ENCODE peak calls at places on chromosomes 12 and 14, in ten cellular contexts. P, F, C, T, J, B, I, V, S and L are unnamed samples.

GRCh38 chr12:115710104-115710564 is 567.4 kb downstream of the MED13L start:
- DNase-seq in I (no peak), P (no peak), V (no peak), C (peak), S (no peak), J (no peak), F (no peak), T (no peak), B (peak), L (no peak)

GRCh38 chr12:59452259-59452658 is 143.6 kb upstream of the SLC16A7 start:
- DNase-seq in J (no peak), S (no peak), C (no peak), I (no peak), V (no peak), B (no peak), T (no peak), F (no peak), P (no peak), L (no peak)

GRCh38 chr12:2092890-2093289 is 40.1 kb downstream of the CACNA1C start:
- DNase-seq in S (no peak), J (no peak), P (no peak), F (no peak), B (no peak), V (no peak), C (no peak), T (no peak), I (no peak), L (no peak)

GRCh38 chr12:22656376-22656775 is 31.4 kb downstream of the ETNK1 start:
- DNase-seq in S (no peak), I (no peak), J (no peak), B (no peak), C (no peak), V (no peak), P (no peak), F (no peak), T (no peak), L (no peak)

GRCh38 chr12:66740257-66740656 is 61.4 kb upstream of the GRIP1 start:
- DNase-seq in P (no peak), V (no peak), C (no peak), B (no peak), T (no peak), I (no peak), S (no peak), J (no peak), F (no peak), L (no peak)

GRCh38 chr12:107780298-107780697 is 5.8 kb downstream of the ASCL4 start:
- DNase-seq in I (no peak), J (no peak), T (no peak), S (no peak), B (no peak), V (no peak), C (no peak), P (no peak), F (no peak), L (no peak)

GRCh38 chr14:100587763-100588411 is 670 bp upstream of the BEGAIN start:
- DNase-seq in S (no peak), C (no peak), B (no peak), I (no peak), V (no peak), J (no peak), F (no peak), P (no peak), T (peak), L (peak)

GRCh38 chr14:95184413-95184790 is 27.1 kb upstream of the DICER1 start:
- DNase-seq in F (no peak), T (no peak), B (no peak), C (no peak), P (no peak), I (no peak), S (no peak), V (no peak), J (no peak), L (no peak)

GRCh38 chr12:109735825-109736551 is 22.4 kb downstream of the FAM222A start:
- DNase-seq in F (no peak), P (peak), J (no peak), T (peak), C (no peak), S (peak), I (no peak), B (no peak), V (no peak), L (peak)

GRCh38 chr12:114669501-114670256 is 14.3 kb downstream of the TBX3 start:
- DNase-seq in C (no peak), B (no peak), F (no peak), T (no peak), P (no peak), J (peak), I (no peak), V (no peak), S (peak), L (no peak)

GRCh38 chr14:102697125-102697900 is 79.9 kb upstream of the TRAF3 start:
- DNase-seq in S (no peak), I (no peak), T (no peak), V (no peak), B (no peak), J (no peak), C (no peak), P (no peak), F (no peak), L (no peak)

GRCh38 chr12:116377194-116377735 is 99.8 kb upstream of the MED13L start:
- DNase-seq in S (no peak), J (no peak), V (no peak), C (no peak), I (no peak), F (no peak), P (no peak), T (no peak), B (no peak), L (no peak)

GRCh38 chr12:95633049-95633545 is 81.8 kb upstream of the USP44 start:
- DNase-seq in F (no peak), V (peak), S (no peak), C (no peak), P (peak), T (no peak), I (no peak), J (no peak), B (peak), L (no peak)

GRCh38 chr14:24172871-24173281 is 996 bp downstream of the REC8 start:
- DNase-seq in T (no peak), J (no peak), C (no peak), S (no peak), P (no peak), B (no peak), I (no peak), F (no peak), V (no peak), L (no peak)

GRCh38 chr14:69554500-69554899 is 20.2 kb downstream of the CCDC177 start:
- DNase-seq in B (no peak), S (no peak), I (no peak), F (no peak), J (no peak), P (no peak), T (no peak), C (no peak), V (no peak), L (no peak)

GRCh38 chr12:127629066-127629820 is 637.7 kb upstream of the TMEM132C start:
- DNase-seq in B (no peak), V (no peak), J (no peak), C (no peak), S (no peak), T (no peak), I (no peak), P (no peak), F (no peak), L (no peak)

GRCh38 chr14:56159066-56159465 is 40.9 kb downstream of the PELI2 start:
- DNase-seq in P (no peak), T (no peak), I (no peak), J (no peak), V (no peak), F (no peak), B (no peak), S (no peak), C (no peak), L (no peak)

GRCh38 chr14:61025239-61026223 is 44.5 kb downstream of the SLC38A6 start:
- DNase-seq in V (peak), T (peak), I (no peak), J (peak), C (no peak), S (no peak), P (peak), B (peak), F (peak), L (no peak)

GRCh38 chr12:116164263-116164817 is 113.2 kb downstream of the MED13L start:
- DNase-seq in I (no peak), T (no peak), F (no peak), P (no peak), J (no peak), S (no peak), V (no peak), C (no peak), B (no peak), L (no peak)

GRCh38 chr12:106154781-106155273 is 16.1 kb upstream of the NUAK1 start:
- DNase-seq in F (no peak), V (no peak), B (no peak), T (no peak), S (no peak), I (no peak), P (no peak), C (no peak), J (no peak), L (no peak)

GRCh38 chr12:132400011-132400641 is 70.7 kb upstream of the GALNT9 start:
- DNase-seq in F (no peak), P (no peak), I (no peak), T (peak), J (no peak), C (no peak), V (no peak), S (no peak), B (no peak), L (no peak)

GRCh38 chr12:18591473-18591872 is 146.3 kb downstream of the PLCZ1 start:
- DNase-seq in T (no peak), P (no peak), F (no peak), B (no peak), I (no peak), V (no peak), J (no peak), S (no peak), C (no peak), L (no peak)

GRCh38 chr12:12474931-12475485 is 87.7 kb downstream of the DUSP16 start:
- DNase-seq in I (peak), F (no peak), S (peak), P (no peak), C (no peak), T (no peak), B (no peak), V (no peak), J (no peak), L (no peak)

GRCh38 chr12:130920711-130921381 is 32.9 kb upstream of the ADGRD1 start:
- DNase-seq in P (peak), T (peak), F (no peak), C (peak), V (no peak), B (no peak), S (no peak), I (no peak), J (no peak), L (peak)

GRCh38 chr14:104865069-104865630 is at the start of gene CEP170B:
- DNase-seq in B (peak), T (no peak), V (no peak), C (no peak), F (no peak), P (peak), I (peak), J (peak), S (no peak), L (no peak)

GRCh38 chr12:79115743-79116142 is 251.2 kb downstream of the SYT1 start:
- DNase-seq in I (no peak), P (no peak), S (no peak), B (no peak), C (no peak), V (no peak), T (no peak), J (no peak), F (no peak), L (no peak)

GRCh38 chr12:29992366-29992765 is 208.6 kb upstream of the TMTC1 start:
- DNase-seq in I (no peak), T (no peak), F (no peak), P (no peak), V (no peak), S (no peak), J (no peak), B (no peak), C (no peak), L (no peak)

GRCh38 chr14:58566979-58567378 is 70.8 kb upstream of the DACT1 start:
- DNase-seq in J (no peak), V (no peak), B (no peak), T (no peak), P (no peak), S (no peak), C (no peak), I (no peak), F (no peak), L (no peak)

GRCh38 chr12:39413836-39414771 is 28.8 kb downstream of the KIF21A start:
- DNase-seq in P (no peak), V (no peak), J (no peak), B (no peak), C (no peak), I (no peak), F (no peak), T (no peak), S (no peak), L (no peak)

GRCh38 chr12:46430340-46430948 is 57.9 kb upstream of the SLC38A2 start:
- DNase-seq in F (peak), I (no peak), V (peak), T (no peak), B (no peak), C (no peak), P (no peak), S (no peak), J (peak), L (no peak)

GRCh38 chr14:77158175-77158908 is 16.8 kb upstream of the ZDHHC22 start:
- DNase-seq in P (no peak), B (no peak), V (no peak), I (no peak), C (no peak), J (peak), T (peak), S (peak), F (no peak), L (peak)

GRCh38 chr12:122243965-122244364 is 18.1 kb upstream of the DIABLO start:
- DNase-seq in V (no peak), C (no peak), P (no peak), I (no peak), F (no peak), T (no peak), J (no peak), B (no peak), S (no peak), L (no peak)

GRCh38 chr12:109630815-109631214 is 57.2 kb downstream of the MVK start:
- DNase-seq in S (no peak), V (no peak), P (no peak), I (no peak), B (no peak), J (no peak), C (no peak), T (no peak), F (no peak), L (no peak)

GRCh38 chr12:27221625-27222387 is 22.3 kb upstream of the STK38L start:
- DNase-seq in F (no peak), J (no peak), C (no peak), S (no peak), I (no peak), P (no peak), T (no peak), V (no peak), B (no peak), L (no peak)

GRCh38 chr14:92932448-92933395 is 9.8 kb downstream of the CHGA start:
- DNase-seq in V (no peak), I (no peak), T (no peak), B (no peak), J (no peak), F (no peak), C (no peak), P (no peak), S (peak), L (no peak)

GRCh38 chr14:71400821-71401447 is 493.7 kb downstream of the PCNX1 start:
- DNase-seq in V (no peak), B (no peak), P (no peak), S (no peak), F (no peak), I (no peak), J (no peak), C (no peak), T (no peak), L (no peak)

GRCh38 chr14:58977366-58977765 is 211.1 kb upstream of the DAAM1 start:
- DNase-seq in B (no peak), C (no peak), V (no peak), I (no peak), S (no peak), T (no peak), J (no peak), F (no peak), P (no peak), L (no peak)

GRCh38 chr12:26846419-26846818 is 13.4 kb upstream of the ITPR2 start:
- DNase-seq in I (no peak), J (no peak), C (no peak), F (no peak), B (no peak), V (no peak), P (no peak), T (no peak), S (no peak), L (no peak)

GRCh38 chr14:90532826-90533525 is 136.1 kb downstream of the CALM1 start:
- DNase-seq in F (no peak), I (no peak), C (no peak), P (no peak), V (no peak), S (no peak), T (no peak), B (no peak), J (no peak), L (no peak)

GRCh38 chr12:123712780-123713319 is 697 bp downstream of the ATP6V0A2 start:
- DNase-seq in C (no peak), F (no peak), P (no peak), T (no peak), V (no peak), S (no peak), B (no peak), I (no peak), J (no peak), L (no peak)

GRCh38 chr12:123715151-123715676 is 3.1 kb downstream of the ATP6V0A2 start:
- DNase-seq in F (no peak), C (no peak), J (no peak), S (no peak), I (no peak), V (no peak), P (no peak), T (no peak), B (no peak), L (no peak)

GRCh38 chr12:123713398-123714301 is 1.5 kb downstream of the ATP6V0A2 start:
- DNase-seq in S (no peak), P (peak), C (no peak), V (no peak), F (no peak), J (no peak), T (no peak), B (no peak), I (no peak), L (no peak)

GRCh38 chr12:123714302-123714627 is 2.1 kb downstream of the ATP6V0A2 start:
- DNase-seq in J (no peak), S (no peak), V (no peak), B (no peak), I (no peak), C (no peak), P (no peak), F (no peak), T (no peak), L (no peak)
- TF ChIP-seq POLR2AphosphoS5 in J (no peak), S (no peak), V (no peak), B (no peak), I (no peak), C (no peak), P (no peak), F (no peak), T (no peak), L (no peak)

GRCh38 chr12:40953076-40953475 is 235.0 kb upstream of the PDZRN4 start:
- DNase-seq in F (no peak), B (no peak), J (no peak), T (no peak), S (no peak), I (no peak), P (no peak), V (no peak), C (no peak), L (no peak)
- TF ChIP-seq POLR2AphosphoS5 in F (no peak), B (no peak), J (no peak), T (no peak), S (no peak), I (no peak), P (no peak), V (no peak), C (no peak), L (no peak)

DNA sequence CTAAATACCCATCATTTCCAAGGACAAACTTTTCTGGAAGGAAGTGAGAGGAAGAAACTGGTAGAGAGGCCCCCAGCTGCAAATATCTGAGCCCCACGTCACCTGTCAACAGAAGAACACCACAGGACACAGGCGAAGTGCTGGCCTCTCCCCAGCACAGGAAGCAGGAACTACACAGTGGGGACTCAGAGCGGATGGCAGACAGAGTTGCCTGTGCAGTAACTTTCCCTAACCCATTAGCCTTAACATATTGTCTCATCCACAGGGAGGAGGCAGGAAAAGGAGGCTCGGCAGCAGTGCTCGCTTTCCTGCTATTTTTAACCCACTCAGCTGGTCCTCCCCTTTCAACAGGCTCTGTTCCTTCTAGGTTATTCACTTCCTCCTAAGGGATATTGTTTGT is 111.5 kb upstream of the TMPO start:
- DNase-seq in V (no peak), S (no peak), J (no peak), I (no peak), F (no peak), C (no peak), B (no peak), T (no peak), P (no peak), L (no peak)
- TF ChIP-seq POLR2AphosphoS5 in V (no peak), S (no peak), J (no peak), I (no peak), F (no peak), C (no peak), B (no peak), T (no peak), P (no peak), L (no peak)

GRCh38 chr12:89345376-89345775 is 6.9 kb downstream of the DUSP6 start:
- DNase-seq in F (no peak), T (no peak), I (no peak), S (no peak), P (no peak), V (no peak), B (no peak), J (no peak), C (no peak), L (no peak)

GRCh38 chr12:89343127-89343526 is 9.2 kb downstream of the DUSP6 start:
- DNase-seq in F (no peak), I (no peak), P (no peak), C (no peak), V (no peak), S (no peak), B (no peak), T (no peak), J (no peak), L (no peak)

GRCh38 chr12:89345830-89346740 is 6.2 kb downstream of the DUSP6 start:
- DNase-seq in T (peak), B (no peak), P (peak), J (peak), C (no peak), V (peak), S (peak), I (peak), F (no peak), L (peak)

GRCh38 chr12:89344043-89344861 is 8.0 kb downstream of the DUSP6 start:
- DNase-seq in J (no peak), S (no peak), F (no peak), T (no peak), C (no peak), B (no peak), I (no peak), V (no peak), P (no peak), L (no peak)

GRCh38 chr12:89344862-89345202 is 7.5 kb downstream of the DUSP6 start:
- DNase-seq in F (no peak), I (no peak), B (no peak), J (no peak), C (no peak), T (no peak), S (no peak), V (no peak), P (no peak), L (no peak)
- TF ChIP-seq POLR2AphosphoS5 in F (no peak), I (no peak), B (no peak), J (no peak), C (no peak), T (no peak), S (no peak), V (no peak), P (no peak), L (no peak)